ENCODE peak calls at places on chromosome 15, in six cellular contexts. P is activated naive CD8-positive, alpha-beta T cell treated with anti-CD3 and anti-CD28 coated beads for 36 hours; W is activated effector memory CD4-positive, alpha-beta T cell treated with Interleukin-2 at 50 U/mL for 16 hours; S is RPMI7951; L is NCI-H1092 treated with DMSO at 0.1 percent for 48 hours; N is CD4-positive, alpha-beta T cell. H is an unnamed sample.

GRCh38 chr15:29805043-29805707 is 17.1 kb downstream of the TJP1 start:
- DNase-seq in S (peak; percentile 85), L (no peak), P (no peak), N (no peak), W (no peak), H (no peak)

GRCh38 chr15:82047493-82048446 is 2.0 kb upstream of the MEX3B start:
- DNase-seq in L (peak; percentile 29), P (no peak), N (no peak), S (peak; percentile 8), W (no peak), H (no peak)

GRCh38 chr15:54707805-54708752 is 488.7 kb downstream of the RSL24D1 start:
- DNase-seq in S (no peak), P (no peak), W (no peak), N (no peak), L (no peak), H (no peak)

GRCh38 chr15:89900849-89901248 is 7.1 kb upstream of the AP3S2 start:
- DNase-seq in N (no peak), S (no peak), L (no peak), P (no peak), W (no peak), H (no peak)

GRCh38 chr15:101277038-101277822 is at the start of gene SELENOS:
- DNase-seq in W (peak; percentile 78), S (peak; percentile 89), N (peak; percentile 68), P (peak; percentile 93), L (peak; percentile 78), H (peak; percentile 96)

GRCh38 chr15:98777426-98777825 is 129.1 kb downstream of the IGF1R start:
- DNase-seq in N (no peak), W (no peak), P (no peak), S (no peak), L (no peak), H (no peak)

GRCh38 chr15:76431936-76432335 is 95.4 kb downstream of the ISL2 start:
- DNase-seq in L (no peak), P (no peak), S (peak; percentile 21), W (no peak), N (no peak), H (no peak)

GRCh38 chr15:67796728-67797127 is 28.6 kb upstream of the SKOR1 start:
- DNase-seq in L (no peak), P (no peak), S (no peak), W (no peak), N (no peak), H (no peak)

GRCh38 chr15:49313650-49314049 is 109.4 kb upstream of the FGF7 start:
- DNase-seq in P (no peak), W (no peak), S (peak; percentile 75), N (no peak), L (no peak), H (no peak)

GRCh38 chr15:88641959-88642452 is 3.2 kb downstream of the ISG20 start:
- DNase-seq in N (no peak), L (no peak), P (no peak), S (no peak), W (no peak), H (peak; percentile 48)

GRCh38 chr15:78768531-78769408 is 42.5 kb downstream of the ADAMTS7 start:
- DNase-seq in P (no peak), N (no peak), S (no peak), W (no peak), L (no peak), H (peak; percentile 37)

GRCh38 chr15:64624242-64624641 is 151.1 kb downstream of the RBPMS2 start:
- DNase-seq in L (no peak), S (no peak), P (no peak), W (no peak), N (no peak), H (no peak)

GRCh38 chr15:27701956-27702355 is 397.2 kb downstream of the OCA2 start:
- DNase-seq in P (no peak), L (no peak), W (no peak), S (no peak), N (no peak), H (no peak)

GRCh38 chr15:45630958-45631691 is 3.7 kb upstream of the SQOR start:
- DNase-seq in P (no peak), L (no peak), S (peak; percentile 79), W (no peak), N (no peak), H (no peak)

GRCh38 chr15:89665449-89666146 is 10.3 kb upstream of the KIF7 start:
- DNase-seq in W (no peak), L (no peak), P (peak; percentile 36), S (peak; percentile 78), N (no peak), H (peak; percentile 77)

GRCh38 chr15:32747886-32748285 is 30.1 kb downstream of the GREM1 start:
- DNase-seq in S (peak; percentile 67), W (no peak), N (no peak), L (no peak), P (no peak), H (no peak)

GRCh38 chr15:89566141-89566540 is 9.1 kb upstream of the TICRR start:
- DNase-seq in W (no peak), L (no peak), N (no peak), S (no peak), P (no peak), H (no peak)

GRCh38 chr15:44194397-44195150 is 497 bp downstream of the FRMD5 start:
- DNase-seq in L (peak; percentile 37), N (peak; percentile 17), S (peak; percentile 75), P (peak; percentile 57), W (peak; percentile 19), H (peak; percentile 63)

GRCh38 chr15:77347197-77347596 is 72.7 kb downstream of the PEAK1 start:
- DNase-seq in N (no peak), W (no peak), S (no peak), P (no peak), L (no peak), H (no peak)

GRCh38 chr15:91316123-91316522 is 216.1 kb downstream of the SV2B start:
- DNase-seq in L (no peak), P (no peak), W (no peak), S (no peak), N (no peak), H (no peak)

GRCh38 chr15:90266485-90266884 is 1.0 kb downstream of the NGRN start:
- DNase-seq in N (no peak), W (no peak), S (no peak), P (no peak), L (no peak), H (no peak)

GRCh38 chr15:74723754-74724334 is 1.5 kb downstream of the CYP1A1 start:
- DNase-seq in S (peak; percentile 72), W (no peak), N (no peak), P (no peak), L (peak; percentile 28), H (no peak)

GRCh38 chr15:64333986-64334385 is 22.0 kb downstream of the CSNK1G1 start:
- DNase-seq in W (no peak), S (peak; percentile 7), P (no peak), N (no peak), L (no peak), H (no peak)

GRCh38 chr15:70258369-70259029 is 160.8 kb upstream of the TLE3 start:
- DNase-seq in W (peak; percentile 49), S (peak; percentile 50), N (peak; percentile 40), L (no peak), P (peak; percentile 88), H (no peak)

GRCh38 chr15:70196314-70197291 is 98.9 kb upstream of the TLE3 start:
- DNase-seq in N (peak; percentile 6), L (peak; percentile 76), S (peak; percentile 96), W (peak; percentile 27), P (no peak), H (no peak)

GRCh38 chr15:66763186-66764066 is 61.4 kb downstream of the SMAD6 start:
- DNase-seq in S (peak; percentile 18), N (no peak), W (no peak), L (peak; percentile 2), P (no peak), H (peak; percentile 79)

GRCh38 chr15:92770641-92771040 is 115.1 kb upstream of the FAM174B start:
- DNase-seq in P (no peak), L (no peak), N (no peak), W (no peak), S (no peak), H (no peak)

GRCh38 chr15:69126054-69126469 is 34.4 kb upstream of the GLCE start:
- DNase-seq in N (no peak), L (no peak), S (no peak), P (no peak), W (no peak), H (no peak)

GRCh38 chr15:93028632-93029612 is 60.1 kb downstream of the RGMA start:
- DNase-seq in L (no peak), S (peak; percentile 65), W (no peak), P (no peak), N (no peak), H (peak; percentile 86)

GRCh38 chr15:85333132-85333831 is 47.1 kb upstream of the AKAP13 start:
- DNase-seq in S (peak; percentile 93), W (no peak), P (no peak), N (no peak), L (no peak), H (no peak)

GRCh38 chr15:52677593-52677992 is 1.6 kb downstream of the ATOSA start:
- DNase-seq in N (no peak), W (no peak), P (no peak), S (no peak), L (no peak), H (no peak)

GRCh38 chr15:58882243-58882642 is 51.2 kb downstream of the SLTM start:
- DNase-seq in W (no peak), L (no peak), P (no peak), N (no peak), S (no peak), H (no peak)

GRCh38 chr15:83062768-83063180 is 4.3 kb downstream of the BTBD1 start:
- DNase-seq in W (no peak), S (no peak), L (no peak), P (no peak), N (no peak), H (no peak)

H was measured in sciatic nerve.